ENCODE peak calls at places on chromosomes 3 and 15, in six cellular contexts. K is HTR-8/SVneo; R is stimulated activated CD4-positive, alpha-beta T cell treated with anti-CD3 and anti-CD28 coated beads, Interleukin-2, amount 100 ng/mL, for 48 hours; G is H9; M is esophagus muscularis mucosa; O is fibroblast of the conjunctiva. J is an unnamed sample.

GRCh38 chr3:126983276-126983652 is 349 bp downstream of the PLXNA1 start:
- DNase-seq in K (no peak), R (no peak), G (no peak), M (no peak), O (no peak), J (no peak)

GRCh38 chr15:84658788-84659411 is 901 bp upstream of the NMB start:
- DNase-seq in K (no peak), R (no peak), G (no peak), M (no peak), O (no peak), J (no peak)

GRCh38 chr3:79358327-79358726 is 409.5 kb downstream of the ROBO1 start:
- DNase-seq in K (no peak), R (no peak), G (no peak), M (no peak), O (no peak), J (no peak)

GRCh38 chr3:56781762-56782161 is 20.0 kb downstream of the ARHGEF3 start:
- DNase-seq in K (no peak), R (no peak), G (no peak), M (no peak), O (no peak), J (no peak)

GRCh38 chr3:81451611-81452010 is 309.8 kb downstream of the GBE1 start:
- DNase-seq in K (no peak), R (no peak), G (no peak), M (no peak), O (no peak), J (no peak)

GRCh38 chr15:90047956-90048575 is 46.9 kb downstream of the ZNF710 start:
- DNase-seq in K (no peak), R (no peak), G (no peak), M (no peak), O (no peak), J (no peak)

GRCh38 chr15:94453227-94453626 is 221.9 kb downstream of the MCTP2 start:
- DNase-seq in K (no peak), R (no peak), G (no peak), M (no peak), O (no peak), J (no peak)

GRCh38 chr15:37102315-37103021 is 2.1 kb upstream of the MEIS2 start:
- DNase-seq in K (no peak), R (no peak), G (peak; percentile 70), M (no peak), O (no peak), J (no peak)

GRCh38 chr3:22836131-22836530 is 367.0 kb upstream of the UBE2E2 start:
- DNase-seq in K (no peak), R (no peak), G (no peak), M (no peak), O (no peak), J (no peak)

GRCh38 chr15:89628791-89629715 is 26.2 kb downstream of the KIF7 start:
- DNase-seq in K (no peak), R (no peak), G (no peak), M (peak; percentile 77), O (no peak), J (no peak)

GRCh38 chr15:88178631-88179030 is 77.9 kb downstream of the NTRK3 start:
- DNase-seq in K (no peak), R (no peak), G (no peak), M (no peak), O (no peak), J (no peak)

GRCh38 chr3:4693620-4694019 is 200.5 kb downstream of the ITPR1 start:
- DNase-seq in K (no peak), R (no peak), G (no peak), M (no peak), O (no peak), J (no peak)

GRCh38 chr3:4358273-4358672 is 55.1 kb downstream of the SETMAR start:
- DNase-seq in K (no peak), R (no peak), G (no peak), M (peak; percentile 29), O (no peak), J (no peak)

GRCh38 chr3:119769394-119770149 is 12.3 kb upstream of the NR1I2 start:
- DNase-seq in K (peak; percentile 26), R (no peak), G (no peak), M (no peak), O (no peak), J (no peak)